ENCODE peak calls at places on chromosomes 3 and 15, in eight cellular contexts. E, A, I, F, J, V, C and W are unnamed samples.

GRCh38 chr3:117735481-117736101 is 1026.0 kb downstream of the TUSC7 start:
- DNase-seq in E (no peak), A (no peak), I (no peak), F (no peak), J (no peak), V (no peak), C (no peak), W (no peak)

GRCh38 chr3:151282921-151283320 is 4.6 kb upstream of the P2RY14 start:
- DNase-seq in E (peak), A (no peak), I (no peak), F (no peak), J (peak), V (peak), C (no peak), W (no peak)

GRCh38 chr15:76584868-76585572 is 248.4 kb downstream of the ISL2 start:
- DNase-seq in E (no peak), A (no peak), I (no peak), F (no peak), J (no peak), V (no peak), C (no peak), W (no peak)

GRCh38 chr3:66121288-66121687 is 82.6 kb upstream of the MAGI1 start:
- DNase-seq in E (no peak), A (no peak), I (no peak), F (no peak), J (no peak), V (no peak), C (no peak), W (no peak)

GRCh38 chr3:13215940-13216546 is 142.8 kb upstream of the IQSEC1 start:
- DNase-seq in E (no peak), A (no peak), I (no peak), F (no peak), J (no peak), V (no peak), C (no peak), W (no peak)

GRCh38 chr15:78372880-78373279 is 32.7 kb downstream of the CRABP1 start:
- DNase-seq in E (no peak), A (no peak), I (no peak), F (no peak), J (no peak), V (no peak), C (no peak), W (no peak)

GRCh38 chr3:141312359-141313090 is 55.8 kb upstream of the ZBTB38 start:
- DNase-seq in E (no peak), A (no peak), I (no peak), F (no peak), J (no peak), V (no peak), C (no peak), W (no peak)

GRCh38 chr15:56758770-56759449 is 25.6 kb upstream of the ZNF280D start:
- DNase-seq in E (no peak), A (no peak), I (no peak), F (no peak), J (no peak), V (no peak), C (no peak), W (no peak)

GRCh38 chr3:63514678-63515077 is 137.8 kb upstream of the SNTN start:
- DNase-seq in E (no peak), A (no peak), I (no peak), F (no peak), J (no peak), V (no peak), C (no peak), W (no peak)

GRCh38 chr3:197003461-197004385 is 25.9 kb downstream of the MELTF start:
- DNase-seq in E (no peak), A (no peak), I (no peak), F (peak), J (peak), V (peak), C (no peak), W (no peak)

GRCh38 chr3:67349551-67350174 is 304.7 kb downstream of the SUCLG2 start:
- DNase-seq in E (no peak), A (no peak), I (no peak), F (no peak), J (no peak), V (no peak), C (no peak), W (no peak)

GRCh38 chr3:59925946-59926345 is 876.1 kb upstream of the CFAP20DC start:
- DNase-seq in E (no peak), A (no peak), I (no peak), F (no peak), J (no peak), V (no peak), C (no peak), W (no peak)

GRCh38 chr3:65927576-65927975 is 111.1 kb downstream of the MAGI1 start:
- DNase-seq in E (no peak), A (no peak), I (no peak), F (no peak), J (no peak), V (no peak), C (no peak), W (no peak)

GRCh38 chr15:40338921-40339620 is 1.7 kb downstream of the CCDC9B start:
- DNase-seq in E (no peak), A (no peak), I (no peak), F (peak), J (peak), V (no peak), C (no peak), W (no peak)

GRCh38 chr3:124142389-124142970 is 150.6 kb upstream of the ROPN1 start:
- DNase-seq in E (no peak), A (no peak), I (no peak), F (no peak), J (no peak), V (no peak), C (no peak), W (no peak)

GRCh38 chr3:194257030-194257657 is 94.0 kb downstream of the CPN2 start:
- DNase-seq in E (no peak), A (no peak), I (no peak), F (peak), J (no peak), V (no peak), C (no peak), W (no peak)

GRCh38 chr15:73951044-73951561 is 24.8 kb downstream of the LOXL1 start:
- DNase-seq in E (peak), A (peak), I (peak), F (peak), J (peak), V (no peak), C (peak), W (peak)

GRCh38 chr15:93073465-93073952 is 15.5 kb downstream of the RGMA start:
- DNase-seq in E (no peak), A (no peak), I (no peak), F (no peak), J (no peak), V (no peak), C (no peak), W (no peak)

GRCh38 chr15:64224508-64224907 is 61.7 kb upstream of the PPIB start:
- DNase-seq in E (no peak), A (no peak), I (no peak), F (no peak), J (peak), V (no peak), C (no peak), W (no peak)

GRCh38 chr15:55823191-55823670 is 80.3 kb upstream of the PRTG start:
- DNase-seq in E (no peak), A (no peak), I (no peak), F (no peak), J (peak), V (no peak), C (no peak), W (no peak)

GRCh38 chr3:17288839-17289399 is 404.2 kb downstream of the PLCL2 start:
- DNase-seq in E (no peak), A (no peak), I (no peak), F (no peak), J (no peak), V (no peak), C (no peak), W (no peak)

GRCh38 chr15:98177950-98178848 is 217.7 kb downstream of the ARRDC4 start:
- DNase-seq in E (peak), A (peak), I (no peak), F (peak), J (peak), V (peak), C (peak), W (peak)

GRCh38 chr3:62632510-62633294 is 242.5 kb downstream of the CADPS start:
- DNase-seq in E (no peak), A (no peak), I (no peak), F (no peak), J (no peak), V (no peak), C (no peak), W (no peak)

GRCh38 chr3:127151992-127152391 is 40.9 kb upstream of the PRR23E start:
- DNase-seq in E (no peak), A (no peak), I (no peak), F (no peak), J (no peak), V (no peak), C (no peak), W (no peak)

GRCh38 chr3:158782283-158782682 is 19.6 kb upstream of the MFSD1 start:
- DNase-seq in E (no peak), A (no peak), I (no peak), F (no peak), J (no peak), V (no peak), C (no peak), W (no peak)

GRCh38 chr15:69576948-69577351 is 124.3 kb downstream of the RPLP1 start:
- DNase-seq in E (no peak), A (no peak), I (no peak), F (no peak), J (no peak), V (peak), C (no peak), W (no peak)